ENCODE peak calls at places on chromosomes 7 and 10, in five cellular contexts. X is uterus; D is CD8-positive, alpha-beta T cell; R is A549; M is choroid plexus epithelial cell. L is an unnamed sample.

GRCh38 chr7:44460325-44460724 is 30.1 kb downstream of the NUDCD3 start:
- DNase-seq in X (no peak), D (peak), R (no peak), M (no peak), L (no peak)

GRCh38 chr10:21406595-21407218 is 118.8 kb downstream of the SKIDA1 start:
- DNase-seq in X (no peak), D (no peak), R (no peak), M (peak), L (no peak)

GRCh38 chr7:151382079-151382885 is 27.6 kb downstream of the WDR86 start:
- DNase-seq in X (no peak), D (peak), R (no peak), M (no peak), L (no peak)

GRCh38 chr10:22042557-22043326 is 39.2 kb upstream of the DNAJC1 start:
- DNase-seq in X (no peak), D (no peak), R (peak), M (peak), L (no peak)

GRCh38 chr7:138663741-138664710 is 37.1 kb downstream of the SVOPL start:
- DNase-seq in X (no peak), D (no peak), R (no peak), M (peak), L (peak)

GRCh38 chr7:103685646-103686418 is 239.8 kb upstream of the SLC26A5 start:
- DNase-seq in X (no peak), D (no peak), R (no peak), M (no peak), L (no peak)

GRCh38 chr7:44971991-44972441 is 6.8 kb downstream of the MYO1G start:
- DNase-seq in X (no peak), D (no peak), R (no peak), M (no peak), L (no peak)

GRCh38 chr7:123622660-123623386 is 21.2 kb downstream of the ASB15 start:
- DNase-seq in X (no peak), D (no peak), R (no peak), M (peak), L (no peak)

GRCh38 chr10:73517166-73517888 is 21.5 kb upstream of the PPP3CB start:
- DNase-seq in X (no peak), D (no peak), R (no peak), M (no peak), L (no peak)

GRCh38 chr10:17058093-17058492 is 71.5 kb downstream of the CUBN start:
- DNase-seq in X (no peak), D (no peak), R (no peak), M (no peak), L (no peak)

GRCh38 chr7:125573131-125573530 is 643.5 kb upstream of the POT1 start:
- DNase-seq in X (no peak), D (no peak), R (no peak), M (no peak), L (no peak)

GRCh38 chr10:8325417-8325980 is 271.0 kb downstream of the GATA3 start:
- DNase-seq in X (no peak), D (no peak), R (no peak), M (no peak), L (no peak)

GRCh38 chr7:127580612-127581011 is 4.8 kb downstream of the GCC1 start:
- DNase-seq in X (no peak), D (no peak), R (no peak), M (no peak), L (no peak)

GRCh38 chr7:47672966-47673365 is 91.1 kb upstream of the TNS3 start:
- DNase-seq in X (no peak), D (no peak), R (no peak), M (no peak), L (no peak)

GRCh38 chr7:131075406-131075805 is 252.3 kb upstream of the MKLN1 start:
- DNase-seq in X (no peak), D (no peak), R (no peak), M (no peak), L (no peak)

GRCh38 chr7:47536705-47537611 is 45.0 kb downstream of the TNS3 start:
- DNase-seq in X (peak), D (no peak), R (no peak), M (peak), L (peak)

GRCh38 chr10:51860257-51860656 is 160.9 kb upstream of the CSTF2T start:
- DNase-seq in X (peak), D (no peak), R (no peak), M (peak), L (no peak)

GRCh38 chr10:5840314-5841307 is 27.4 kb upstream of the GDI2 start:
- DNase-seq in X (no peak), D (peak), R (no peak), M (peak), L (peak)

GRCh38 chr10:99982728-99983127 is 27.0 kb downstream of the DNMBP start:
- DNase-seq in X (no peak), D (no peak), R (no peak), M (no peak), L (no peak)

GRCh38 chr10:6721964-6722615 is 142.0 kb upstream of the PRKCQ start:
- DNase-seq in X (peak), D (no peak), R (peak), M (peak), L (no peak)

GRCh38 chr10:86687750-86688149 is 19.4 kb downstream of the LDB3 start:
- DNase-seq in X (no peak), D (no peak), R (no peak), M (peak), L (no peak)

GRCh38 chr7:135168001-135168400 is 2.5 kb downstream of the CYREN start:
- DNase-seq in X (no peak), D (peak), R (no peak), M (no peak), L (no peak)

GRCh38 chr10:133100706-133101463 is 13.2 kb downstream of the ADGRA1 start:
- DNase-seq in X (no peak), D (no peak), R (no peak), M (peak), L (peak)

GRCh38 chr7:55593515-55594318 is 21.4 kb upstream of the VOPP1 start:
- DNase-seq in X (peak), D (peak), R (peak), M (peak), L (peak)

GRCh38 chr7:30938435-30939316 is 25.1 kb upstream of the GHRHR start:
- DNase-seq in X (peak), D (peak), R (peak), M (peak), L (peak)

GRCh38 chr7:31175672-31176071 is 123.6 kb downstream of the ADCYAP1R1 start:
- DNase-seq in X (no peak), D (no peak), R (peak), M (no peak), L (no peak)

GRCh38 chr7:87875151-87876039 is 765 bp downstream of the SLC25A40 start:
- DNase-seq in X (no peak), D (peak), R (no peak), M (peak), L (peak)

GRCh38 chr7:7103343-7104313 is 78.7 kb upstream of the C1GALT1 start:
- DNase-seq in X (no peak), D (no peak), R (peak), M (peak), L (no peak)

GRCh38 chr10:14578060-14578952 is 196.4 kb downstream of the FAM107B start:
- DNase-seq in X (no peak), D (no peak), R (no peak), M (peak), L (no peak)

DNA sequence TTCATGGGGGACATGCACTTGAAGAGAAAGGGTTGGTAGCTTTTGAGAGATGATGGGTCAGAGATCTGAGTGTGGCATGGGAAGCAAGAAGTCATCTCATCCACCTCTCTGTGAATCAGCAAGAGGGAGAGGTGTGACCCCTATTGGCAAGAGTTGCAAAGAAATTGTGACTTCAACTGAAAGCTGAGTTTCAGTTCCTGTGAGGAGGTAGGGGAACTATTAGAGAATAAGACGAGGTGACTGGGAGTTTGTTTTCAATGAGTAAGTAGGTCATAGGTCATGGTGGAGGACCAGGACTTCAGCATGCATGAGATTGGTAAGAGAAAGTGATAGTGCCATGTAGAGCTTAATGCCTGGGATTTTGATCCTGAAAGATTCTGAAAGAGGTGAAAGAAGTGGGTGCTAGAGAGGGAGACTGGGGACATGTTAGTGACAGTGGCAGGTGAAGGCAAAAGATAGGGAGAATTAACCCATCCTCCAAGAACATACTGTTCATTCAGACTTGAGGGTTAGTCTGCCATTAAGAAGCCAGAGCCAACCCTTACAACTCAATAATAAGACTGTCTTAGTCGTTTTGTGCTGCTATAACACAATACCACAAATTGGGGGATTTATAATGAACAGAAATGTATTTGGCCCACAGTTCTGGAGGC is 75.5 kb upstream of the CAPZA2 start:
- DNase-seq in X (no peak), D (no peak), R (no peak), M (peak), L (no peak)
- TF ChIP-seq CTCF in X (no peak), D (no peak), R (peak), M (peak), L (no peak)

DNA sequence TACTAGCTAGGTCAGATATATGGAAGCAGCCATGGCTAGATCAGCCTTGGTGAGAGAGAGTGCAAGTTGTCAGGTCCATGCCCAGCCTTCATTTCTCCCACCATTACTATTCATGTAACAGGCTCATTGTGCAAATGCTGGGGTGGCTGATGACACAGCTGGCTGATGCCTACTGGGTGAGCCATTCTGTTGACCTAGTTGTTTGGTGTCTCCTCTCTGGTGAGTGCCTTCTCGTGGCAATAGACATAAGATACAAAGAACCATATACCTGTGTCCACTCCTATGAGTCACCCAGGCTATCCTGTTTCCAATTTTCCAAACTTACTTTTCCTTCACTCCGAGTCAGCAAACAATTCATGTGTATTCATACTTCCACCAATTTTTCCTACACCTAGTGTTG is 46.0 kb downstream of the ZNF25 start:
- DNase-seq in X (no peak), D (no peak), R (no peak), M (no peak), L (no peak)
- TF ChIP-seq CTCF in X (no peak), D (no peak), R (no peak), M (no peak), L (no peak)

GRCh38 chr7:43379197-43379596 is 203.7 kb upstream of the STK17A start:
- DNase-seq in X (no peak), D (no peak), R (no peak), M (no peak), L (no peak)
- TF ChIP-seq CTCF in X (no peak), D (no peak), R (no peak), M (no peak), L (no peak)

GRCh38 chr7:36683695-36684357 is 40.5 kb downstream of the AOAH start:
- DNase-seq in X (no peak), D (no peak), R (no peak), M (no peak), L (no peak)
- TF ChIP-seq CTCF in X (no peak), D (no peak), R (no peak), M (no peak), L (no peak)

GRCh38 chr7:32586291-32587221 is 91.3 kb downstream of the AVL9 start:
- DNase-seq in X (peak), D (no peak), R (peak), M (peak), L (no peak)

GRCh38 chr7:32587431-32587948 is 92.2 kb downstream of the AVL9 start:
- DNase-seq in X (no peak), D (no peak), R (peak), M (peak), L (no peak)

GRCh38 chr7:32591938-32592337 is 96.6 kb downstream of the AVL9 start:
- DNase-seq in X (no peak), D (no peak), R (no peak), M (no peak), L (no peak)

GRCh38 chr7:32592721-32593120 is 97.4 kb downstream of the AVL9 start:
- DNase-seq in X (no peak), D (no peak), R (no peak), M (no peak), L (no peak)

GRCh38 chr7:32588657-32589056 is 93.4 kb downstream of the AVL9 start:
- DNase-seq in X (no peak), D (no peak), R (no peak), M (peak), L (no peak)
- TF ChIP-seq CTCF in X (no peak), D (no peak), R (no peak), M (peak), L (no peak)